ENCODE peak calls at places on chromosomes 1 and 21, in five cellular contexts. One of them, this sample, is unnamed.
A peak's percentile ranks its signal among the peaks of the same experiment; 100 is the strongest.

GRCh38 chr1:2948001-2948750 is 73.1 kb upstream of the ACTRT2 start:
- DNase-seq in A549: no peak
- DNase-seq in transverse colon: no peak
- DNase-seq in RWPE1: no peak
- DNase-seq in mammary epithelial cell: no peak
- DNase-seq in this sample: no peak

GRCh38 chr1:160862151-160863061 is at the start of gene CD244:
- DNase-seq in mammary epithelial cell: peak; percentile 25
- DNase-seq in transverse colon: peak; percentile 46
- DNase-seq in A549: no peak
- DNase-seq in RWPE1: no peak
- DNase-seq in this sample: no peak

GRCh38 chr1:40389234-40389815 is 15.8 kb downstream of the SMAP2 start:
- DNase-seq in A549: no peak
- DNase-seq in mammary epithelial cell: no peak
- DNase-seq in RWPE1: no peak
- DNase-seq in transverse colon: no peak
- DNase-seq in this sample: no peak

GRCh38 chr1:54989968-54990810 is 8.5 kb upstream of the BSND start:
- DNase-seq in transverse colon: no peak
- DNase-seq in mammary epithelial cell: no peak
- DNase-seq in RWPE1: no peak
- DNase-seq in A549: no peak
- DNase-seq in this sample: no peak

GRCh38 chr1:94892604-94893280 is 34.2 kb downstream of the CNN3 start:
- DNase-seq in transverse colon: peak; percentile 33
- DNase-seq in A549: no peak
- DNase-seq in RWPE1: no peak
- DNase-seq in mammary epithelial cell: no peak
- DNase-seq in this sample: no peak

GRCh38 chr1:98325646-98326441 is 335.7 kb upstream of the SNX7 start:
- DNase-seq in mammary epithelial cell: peak; percentile 97
- DNase-seq in RWPE1: peak; percentile 26
- DNase-seq in transverse colon: peak; percentile 54
- DNase-seq in A549: peak; percentile 94
- DNase-seq in this sample: peak; percentile 93

GRCh38 chr1:36187800-36188593 is 32.0 kb downstream of the MAP7D1 start:
- DNase-seq in transverse colon: peak; percentile 88
- DNase-seq in mammary epithelial cell: peak; percentile 88
- DNase-seq in RWPE1: peak; percentile 84
- DNase-seq in A549: peak; percentile 88
- DNase-seq in this sample: peak; percentile 88

GRCh38 chr1:218344814-218345672 is at the start of gene TGFB2:
- DNase-seq in A549: peak; percentile 92
- DNase-seq in RWPE1: peak; percentile 26
- DNase-seq in mammary epithelial cell: peak; percentile 79
- DNase-seq in transverse colon: peak; percentile 21
- DNase-seq in this sample: peak; percentile 90

GRCh38 chr21:26966360-26966977 is 419 bp downstream of the ADAMTS5 start:
- DNase-seq in A549: no peak
- DNase-seq in mammary epithelial cell: no peak
- DNase-seq in transverse colon: no peak
- DNase-seq in RWPE1: no peak
- DNase-seq in this sample: no peak

GRCh38 chr1:38680801-38681510 is 178.6 kb downstream of the RRAGC start:
- DNase-seq in transverse colon: no peak
- DNase-seq in mammary epithelial cell: no peak
- DNase-seq in RWPE1: peak; percentile 39
- DNase-seq in A549: no peak
- DNase-seq in this sample: no peak
- H3K27ac ChIP-seq in transverse colon: no peak overlapping the region
- H3K27ac ChIP-seq in mammary epithelial cell: no peak overlapping the region
- H3K27ac ChIP-seq in RWPE1: no peak overlapping the region
- H3K27ac ChIP-seq in A549: no peak overlapping the region
- H3K27ac ChIP-seq in this sample: no peak overlapping the region

GRCh38 chr1:234018816-234019215 is 114.3 kb downstream of the SLC35F3 start:
- DNase-seq in mammary epithelial cell: peak; percentile 74
- DNase-seq in RWPE1: peak; percentile 10
- DNase-seq in A549: no peak
- DNase-seq in transverse colon: no peak
- DNase-seq in this sample: no peak
- H3K27ac ChIP-seq in mammary epithelial cell: no peak overlapping the region
- H3K27ac ChIP-seq in RWPE1: no peak overlapping the region
- H3K27ac ChIP-seq in A549: no peak overlapping the region
- H3K27ac ChIP-seq in transverse colon: no peak overlapping the region
- H3K27ac ChIP-seq in this sample: no peak overlapping the region

DNA sequence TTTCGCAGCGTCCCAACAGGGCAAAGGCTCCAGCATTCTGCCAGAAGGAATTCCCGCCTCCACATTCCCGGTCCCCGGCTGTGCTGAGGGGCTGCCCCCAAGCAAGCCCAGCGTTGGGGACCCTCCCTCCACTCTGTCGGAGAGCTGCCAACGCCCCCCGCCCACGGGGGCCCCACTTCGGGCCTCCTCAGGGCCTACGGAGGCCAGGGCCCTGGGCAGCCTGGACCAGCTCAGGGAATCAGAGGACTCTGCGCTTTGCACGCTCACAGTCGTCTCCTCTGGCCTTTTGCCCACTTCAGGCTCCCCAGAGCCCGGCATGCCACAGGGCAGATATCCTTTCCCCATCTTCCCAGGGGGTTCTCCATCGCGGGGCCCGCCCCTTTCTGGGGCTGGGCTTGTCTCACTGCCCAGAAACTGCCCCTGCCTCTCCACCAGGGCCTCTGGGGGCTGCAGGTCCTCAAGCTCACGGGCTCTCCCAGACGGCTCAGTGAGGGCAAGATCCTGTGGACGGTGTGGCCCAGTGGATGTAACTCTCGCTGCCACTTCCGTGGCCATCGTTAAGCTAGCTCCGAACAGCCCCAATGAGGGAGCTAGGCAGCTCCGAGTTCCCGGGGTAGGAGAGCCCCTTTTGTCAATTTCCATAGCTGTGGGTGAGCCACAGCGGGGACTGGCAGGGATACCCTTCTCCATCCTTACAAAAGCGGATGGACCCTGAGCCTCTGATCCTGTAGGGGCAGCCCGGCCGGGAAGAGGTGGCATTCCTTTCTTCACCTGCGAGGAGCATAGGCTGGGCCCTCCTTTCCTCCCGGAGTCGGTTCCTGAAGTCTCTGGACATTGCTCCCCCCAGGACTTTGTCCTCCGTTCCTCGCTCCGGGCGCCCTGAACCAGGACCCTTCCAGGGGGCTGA is 2.8 kb downstream of the ITPKB start:
- DNase-seq in RWPE1: no peak
- DNase-seq in transverse colon: peak; percentile 36
- DNase-seq in mammary epithelial cell: no peak
- DNase-seq in A549: no peak
- DNase-seq in this sample: no peak
- H3K27ac ChIP-seq in RWPE1: no peak overlapping the region
- H3K27ac ChIP-seq in transverse colon: peak overlapping the region; percentile 90
- H3K27ac ChIP-seq in mammary epithelial cell: no peak overlapping the region
- H3K27ac ChIP-seq in A549: no peak overlapping the region
- H3K27ac ChIP-seq in this sample: no peak overlapping the region

DNA sequence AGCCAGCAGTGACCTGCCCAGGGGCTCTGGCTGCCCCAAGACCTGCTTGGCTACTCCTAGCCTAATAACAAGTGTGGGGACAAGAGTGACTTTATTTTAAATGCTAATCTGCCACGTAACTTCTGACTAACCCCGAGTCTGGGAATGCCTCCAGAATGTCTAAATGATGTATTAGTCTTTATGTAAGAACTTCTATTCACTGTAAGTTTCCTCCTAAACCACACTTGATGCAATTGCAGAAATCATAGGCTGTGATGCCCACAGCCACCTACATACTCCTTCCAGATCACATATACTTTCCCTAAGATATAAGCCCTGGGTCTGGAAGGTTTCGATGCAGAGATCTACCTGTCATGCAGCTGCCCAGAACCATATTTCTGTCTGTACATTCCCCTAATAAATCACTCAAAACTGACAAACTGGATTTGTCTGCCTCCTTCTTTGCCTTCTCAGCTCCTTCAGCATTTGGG is 5.9 kb upstream of the VPS45 start:
- DNase-seq in transverse colon: no peak
- DNase-seq in RWPE1: peak; percentile 20
- DNase-seq in mammary epithelial cell: peak; percentile 85
- DNase-seq in A549: peak; percentile 14
- DNase-seq in this sample: peak; percentile 47
- H3K27ac ChIP-seq in transverse colon: peak overlapping the region; percentile 47
- H3K27ac ChIP-seq in RWPE1: no peak overlapping the region
- H3K27ac ChIP-seq in mammary epithelial cell: no peak overlapping the region
- H3K27ac ChIP-seq in A549: no peak overlapping the region
- H3K27ac ChIP-seq in this sample: no peak overlapping the region

GRCh38 chr1:184555665-184556641 is 169.1 kb downstream of the C1orf21 start:
- DNase-seq in mammary epithelial cell: peak; percentile 77
- DNase-seq in A549: no peak
- DNase-seq in RWPE1: peak; percentile 55
- DNase-seq in transverse colon: no peak
- DNase-seq in this sample: no peak

GRCh38 chr1:184558691-184559090 is 171.9 kb downstream of the C1orf21 start:
- DNase-seq in RWPE1: no peak
- DNase-seq in mammary epithelial cell: peak; percentile 72
- DNase-seq in transverse colon: no peak
- DNase-seq in A549: no peak
- DNase-seq in this sample: no peak

GRCh38 chr1:184557423-184558347 is 170.9 kb downstream of the C1orf21 start:
- DNase-seq in A549: no peak
- DNase-seq in mammary epithelial cell: no peak
- DNase-seq in transverse colon: no peak
- DNase-seq in RWPE1: no peak
- DNase-seq in this sample: no peak

GRCh38 chr1:184559117-184559713 is 172.4 kb downstream of the C1orf21 start:
- DNase-seq in A549: no peak
- DNase-seq in transverse colon: no peak
- DNase-seq in mammary epithelial cell: no peak
- DNase-seq in RWPE1: no peak
- DNase-seq in this sample: no peak

GRCh38 chr1:184556665-184557064 is 169.8 kb downstream of the C1orf21 start:
- DNase-seq in transverse colon: no peak
- DNase-seq in A549: no peak
- DNase-seq in RWPE1: no peak
- DNase-seq in mammary epithelial cell: no peak
- DNase-seq in this sample: no peak
- H3K27ac ChIP-seq in transverse colon: no peak overlapping the region
- H3K27ac ChIP-seq in A549: no peak overlapping the region
- H3K27ac ChIP-seq in RWPE1: no peak overlapping the region
- H3K27ac ChIP-seq in mammary epithelial cell: peak overlapping the region; percentile 52
- H3K27ac ChIP-seq in this sample: no peak overlapping the region

GRCh38 chr1:56411021-56411420 is 168.3 kb downstream of the PLPP3 start:
- DNase-seq in transverse colon: no peak
- DNase-seq in RWPE1: no peak
- DNase-seq in A549: no peak
- DNase-seq in mammary epithelial cell: no peak
- DNase-seq in this sample: no peak

GRCh38 chr1:56413671-56414199 is 165.6 kb downstream of the PLPP3 start:
- DNase-seq in transverse colon: no peak
- DNase-seq in mammary epithelial cell: no peak
- DNase-seq in RWPE1: no peak
- DNase-seq in A549: no peak
- DNase-seq in this sample: no peak

GRCh38 chr1:56410405-56410804 is 169.0 kb downstream of the PLPP3 start:
- DNase-seq in A549: no peak
- DNase-seq in transverse colon: no peak
- DNase-seq in RWPE1: no peak
- DNase-seq in mammary epithelial cell: no peak
- DNase-seq in this sample: no peak

GRCh38 chr1:56409112-56409691 is 170.2 kb downstream of the PLPP3 start:
- DNase-seq in transverse colon: peak; percentile 72
- DNase-seq in RWPE1: peak; percentile 36
- DNase-seq in mammary epithelial cell: peak; percentile 27
- DNase-seq in A549: no peak
- DNase-seq in this sample: no peak

GRCh38 chr1:56411484-56412180 is 167.7 kb downstream of the PLPP3 start:
- DNase-seq in mammary epithelial cell: no peak
- DNase-seq in transverse colon: no peak
- DNase-seq in A549: no peak
- DNase-seq in RWPE1: no peak
- DNase-seq in this sample: no peak
- H3K27ac ChIP-seq in mammary epithelial cell: no peak overlapping the region
- H3K27ac ChIP-seq in transverse colon: no peak overlapping the region
- H3K27ac ChIP-seq in A549: no peak overlapping the region
- H3K27ac ChIP-seq in RWPE1: no peak overlapping the region
- H3K27ac ChIP-seq in this sample: no peak overlapping the region